ENCODE peak calls at places on chromosomes 6 and 20, in ten cellular contexts. One of them, this sample, is unnamed.

GRCh38 chr20:33301192-33301930 is 18.3 kb downstream of the BPIFB1 start:
- DNase-seq in NAMALWA: peak
- DNase-seq in NCI-H2171: no peak
- DNase-seq in neural progenitor cell: no peak
- DNase-seq in neural crest cell: no peak
- DNase-seq in midbrain: no peak
- DNase-seq in posterior cingulate gyrus: no peak
- DNase-seq in amniotic stem cell: no peak
- DNase-seq in epithelial cell of esophagus: no peak
- DNase-seq in stimulated activated CD4-positive, alpha-beta T cell treated with anti-CD3 and anti-CD28 coated beads, Interleukin-15, amount 100 ng/mL, for 1 hour: no peak
- DNase-seq in this sample: peak

GRCh38 chr20:57545927-57546662 is 14.8 kb upstream of the PCK1 start:
- DNase-seq in NAMALWA: no peak
- DNase-seq in NCI-H2171: no peak
- DNase-seq in neural progenitor cell: no peak
- DNase-seq in neural crest cell: no peak
- DNase-seq in midbrain: no peak
- DNase-seq in posterior cingulate gyrus: no peak
- DNase-seq in amniotic stem cell: no peak
- DNase-seq in epithelial cell of esophagus: no peak
- DNase-seq in stimulated activated CD4-positive, alpha-beta T cell treated with anti-CD3 and anti-CD28 coated beads, Interleukin-15, amount 100 ng/mL, for 1 hour: no peak
- DNase-seq in this sample: no peak

GRCh38 chr6:118724211-118724610 is 72.8 kb upstream of the CEP85L start:
- DNase-seq in NAMALWA: peak
- DNase-seq in NCI-H2171: no peak
- DNase-seq in neural progenitor cell: no peak
- DNase-seq in neural crest cell: no peak
- DNase-seq in midbrain: no peak
- DNase-seq in posterior cingulate gyrus: no peak
- DNase-seq in amniotic stem cell: no peak
- DNase-seq in epithelial cell of esophagus: peak
- DNase-seq in stimulated activated CD4-positive, alpha-beta T cell treated with anti-CD3 and anti-CD28 coated beads, Interleukin-15, amount 100 ng/mL, for 1 hour: no peak
- DNase-seq in this sample: no peak

GRCh38 chr20:5191829-5192569 is 65.2 kb downstream of the CDS2 start:
- DNase-seq in NAMALWA: peak
- DNase-seq in NCI-H2171: peak
- DNase-seq in neural progenitor cell: peak
- DNase-seq in neural crest cell: no peak
- DNase-seq in midbrain: peak
- DNase-seq in posterior cingulate gyrus: no peak
- DNase-seq in amniotic stem cell: peak
- DNase-seq in epithelial cell of esophagus: peak
- DNase-seq in stimulated activated CD4-positive, alpha-beta T cell treated with anti-CD3 and anti-CD28 coated beads, Interleukin-15, amount 100 ng/mL, for 1 hour: no peak
- DNase-seq in this sample: peak

GRCh38 chr6:19892250-19892649 is 55.1 kb downstream of the ID4 start:
- DNase-seq in NAMALWA: no peak
- DNase-seq in NCI-H2171: peak
- DNase-seq in neural progenitor cell: no peak
- DNase-seq in neural crest cell: no peak
- DNase-seq in midbrain: no peak
- DNase-seq in posterior cingulate gyrus: no peak
- DNase-seq in amniotic stem cell: no peak
- DNase-seq in epithelial cell of esophagus: peak
- DNase-seq in stimulated activated CD4-positive, alpha-beta T cell treated with anti-CD3 and anti-CD28 coated beads, Interleukin-15, amount 100 ng/mL, for 1 hour: no peak
- DNase-seq in this sample: no peak

GRCh38 chr6:150143521-150144293 is 863 bp downstream of the PPP1R14C start:
- DNase-seq in NAMALWA: no peak
- DNase-seq in NCI-H2171: peak
- DNase-seq in neural progenitor cell: peak
- DNase-seq in neural crest cell: peak
- DNase-seq in midbrain: no peak
- DNase-seq in posterior cingulate gyrus: no peak
- DNase-seq in amniotic stem cell: no peak
- DNase-seq in epithelial cell of esophagus: no peak
- DNase-seq in stimulated activated CD4-positive, alpha-beta T cell treated with anti-CD3 and anti-CD28 coated beads, Interleukin-15, amount 100 ng/mL, for 1 hour: no peak
- DNase-seq in this sample: no peak

GRCh38 chr6:160031442-160031841 is 62.6 kb downstream of the IGF2R start:
- DNase-seq in NAMALWA: no peak
- DNase-seq in NCI-H2171: no peak
- DNase-seq in neural progenitor cell: no peak
- DNase-seq in neural crest cell: no peak
- DNase-seq in midbrain: no peak
- DNase-seq in posterior cingulate gyrus: no peak
- DNase-seq in amniotic stem cell: no peak
- DNase-seq in epithelial cell of esophagus: peak
- DNase-seq in stimulated activated CD4-positive, alpha-beta T cell treated with anti-CD3 and anti-CD28 coated beads, Interleukin-15, amount 100 ng/mL, for 1 hour: no peak
- DNase-seq in this sample: no peak

GRCh38 chr6:66179363-66179762 is 472.3 kb upstream of the EYS start:
- DNase-seq in NAMALWA: no peak
- DNase-seq in NCI-H2171: no peak
- DNase-seq in neural progenitor cell: no peak
- DNase-seq in neural crest cell: no peak
- DNase-seq in midbrain: no peak
- DNase-seq in posterior cingulate gyrus: no peak
- DNase-seq in amniotic stem cell: no peak
- DNase-seq in epithelial cell of esophagus: no peak
- DNase-seq in stimulated activated CD4-positive, alpha-beta T cell treated with anti-CD3 and anti-CD28 coated beads, Interleukin-15, amount 100 ng/mL, for 1 hour: no peak
- DNase-seq in this sample: no peak

GRCh38 chr6:109393882-109394281 is 11.6 kb upstream of the CD164 start:
- DNase-seq in NAMALWA: no peak
- DNase-seq in NCI-H2171: no peak
- DNase-seq in neural progenitor cell: no peak
- DNase-seq in neural crest cell: no peak
- DNase-seq in midbrain: no peak
- DNase-seq in posterior cingulate gyrus: no peak
- DNase-seq in amniotic stem cell: no peak
- DNase-seq in epithelial cell of esophagus: peak
- DNase-seq in stimulated activated CD4-positive, alpha-beta T cell treated with anti-CD3 and anti-CD28 coated beads, Interleukin-15, amount 100 ng/mL, for 1 hour: no peak
- DNase-seq in this sample: no peak

GRCh38 chr20:973785-974194 is 28.3 kb downstream of the RSPO4 start:
- DNase-seq in NAMALWA: peak
- DNase-seq in NCI-H2171: no peak
- DNase-seq in neural progenitor cell: peak
- DNase-seq in neural crest cell: no peak
- DNase-seq in midbrain: no peak
- DNase-seq in posterior cingulate gyrus: no peak
- DNase-seq in amniotic stem cell: no peak
- DNase-seq in epithelial cell of esophagus: peak
- DNase-seq in stimulated activated CD4-positive, alpha-beta T cell treated with anti-CD3 and anti-CD28 coated beads, Interleukin-15, amount 100 ng/mL, for 1 hour: no peak
- DNase-seq in this sample: no peak

This sample was measured in hepatic stellate cell.